ENCODE peak calls at places on chromosomes 1 and 21, in four cellular contexts. D is neural progenitor cell, L is right cardiac atrium, Q is heart right ventricle. S is an unnamed sample.

GRCh38 chr1:29164588-29164987 is 17.1 kb downstream of the SRSF4 start:
- DNase-seq in D (no peak), L (no peak), Q (no peak), S (no peak)

GRCh38 chr1:39720094-39720999 is 18.3 kb upstream of the PPIE start:
- DNase-seq in D (peak; percentile 51), L (no peak), Q (no peak), S (no peak)

GRCh38 chr1:178940022-178940765 is 69.3 kb upstream of the ANGPTL1 start:
- DNase-seq in D (no peak), L (no peak), Q (no peak), S (no peak)

GRCh38 chr1:37186246-37186756 is 152.0 kb upstream of the GRIK3 start:
- DNase-seq in D (no peak), L (no peak), Q (no peak), S (no peak)

GRCh38 chr1:16433066-16433465 is 4.2 kb downstream of the SPATA21 start:
- DNase-seq in D (no peak), L (no peak), Q (no peak), S (no peak)

GRCh38 chr1:21511579-21512522 is 2.6 kb downstream of the ALPL start:
- DNase-seq in D (no peak), L (peak; percentile 88), Q (peak; percentile 56), S (peak; percentile 77)

GRCh38 chr1:116722016-116722838 is 32.0 kb upstream of the CD2 start:
- DNase-seq in D (no peak), L (no peak), Q (no peak), S (no peak)

GRCh38 chr1:98565951-98566350 is 95.6 kb upstream of the SNX7 start:
- DNase-seq in D (peak; percentile 65), L (no peak), Q (no peak), S (no peak)

GRCh38 chr1:165851034-165851658 is 23.7 kb downstream of the UCK2 start:
- DNase-seq in D (no peak), L (no peak), Q (no peak), S (no peak)

GRCh38 chr1:23528245-23528978 is 2.6 kb downstream of the E2F2 start:
- DNase-seq in D (no peak), L (peak; percentile 92), Q (peak; percentile 69), S (peak; percentile 92)

GRCh38 chr1:12669529-12670068 is 25.7 kb downstream of the AADACL4 start:
- DNase-seq in D (no peak), L (no peak), Q (no peak), S (peak; percentile 70)

GRCh38 chr1:28129150-28129549 is 40.7 kb upstream of the EYA3 start:
- DNase-seq in D (no peak), L (no peak), Q (no peak), S (no peak)

GRCh38 chr1:163874070-163874469 is 552.3 kb downstream of the NUF2 start:
- DNase-seq in D (no peak), L (no peak), Q (no peak), S (no peak)

GRCh38 chr1:7104053-7104738 is 318.9 kb downstream of the CAMTA1 start:
- DNase-seq in D (peak; percentile 27), L (no peak), Q (no peak), S (no peak)

GRCh38 chr1:95203908-95204437 is 30.0 kb upstream of the RWDD3 start:
- DNase-seq in D (no peak), L (no peak), Q (no peak), S (no peak)

GRCh38 chr1:206685256-206685748 is 597 bp downstream of the MAPKAPK2 start:
- DNase-seq in D (peak; percentile 68), L (peak; percentile 73), Q (no peak), S (peak; percentile 58)

GRCh38 chr21:38959686-38960049 is 153.9 kb downstream of the ETS2 start:
- DNase-seq in D (no peak), L (no peak), Q (no peak), S (no peak)

DNA sequence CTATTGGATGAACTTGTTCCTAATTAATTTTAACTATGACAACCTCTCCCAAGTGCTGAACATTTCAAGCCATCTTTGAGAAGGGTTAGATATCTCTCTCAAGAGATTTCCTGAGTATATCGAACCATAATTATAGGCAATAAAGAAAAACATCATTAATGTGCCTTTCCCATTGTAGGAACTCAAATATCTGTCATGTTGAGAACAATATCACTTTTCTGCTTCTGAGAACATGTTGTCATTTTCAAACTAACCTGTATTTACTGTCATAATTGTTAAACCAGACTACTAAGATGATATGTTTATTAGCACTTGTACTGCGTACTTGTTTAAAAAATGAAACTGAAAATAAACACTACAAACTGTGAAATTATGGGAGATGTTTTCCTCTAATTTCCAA is 4.3 kb downstream of the EPS15 start:
- DNase-seq in D (no peak), L (no peak), Q (no peak), S (no peak)
- H3K27ac ChIP-seq in D (no peak overlapping the region), L (no peak overlapping the region), Q (no peak overlapping the region), S (peak overlapping the region; percentile 96)

DNA sequence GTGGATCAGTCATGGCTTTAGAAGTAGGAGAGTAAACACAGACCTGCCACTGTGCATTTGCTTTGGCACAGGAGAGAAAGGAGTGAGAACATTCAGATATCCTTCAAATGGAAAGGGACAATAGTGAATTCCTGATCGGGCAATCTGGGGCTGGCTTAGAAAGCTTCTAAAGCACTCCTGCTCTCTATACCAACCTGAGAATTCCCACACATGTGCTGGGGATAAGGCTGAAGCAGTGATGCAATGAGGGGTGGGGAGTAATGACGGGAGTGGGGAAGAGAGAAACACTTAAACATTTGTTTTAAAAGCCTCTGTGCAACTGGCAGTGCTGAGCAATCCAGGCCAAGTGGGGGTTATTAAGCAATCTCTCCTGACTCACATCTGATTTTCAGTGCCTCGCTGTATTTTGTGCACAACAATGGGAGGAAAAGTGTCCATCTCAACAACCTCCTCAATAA is 108.8 kb downstream of the KIAA0319L start:
- DNase-seq in D (no peak), L (peak; percentile 36), Q (no peak), S (no peak)
- H3K27ac ChIP-seq in D (no peak overlapping the region), L (no peak overlapping the region), Q (no peak overlapping the region), S (no peak overlapping the region)

DNA sequence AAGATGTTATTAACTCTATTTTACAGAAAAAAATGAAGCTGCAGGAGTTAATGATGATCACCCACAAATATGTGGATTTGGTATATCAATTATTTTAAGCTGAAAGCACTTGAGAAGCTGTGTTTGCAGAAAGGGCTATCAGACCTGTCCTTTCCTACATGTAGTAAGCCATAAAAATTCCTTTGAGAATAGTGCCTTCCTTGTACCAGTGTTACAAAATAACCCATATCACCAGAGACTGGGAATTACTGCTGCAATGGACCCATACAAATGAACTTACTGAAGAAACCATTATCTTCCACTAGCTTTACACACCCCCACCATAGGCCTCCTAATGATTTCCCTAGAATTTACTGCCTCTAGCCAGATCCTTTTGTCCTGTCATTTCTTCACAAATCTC is 99.2 kb upstream of the ZRANB2 start:
- DNase-seq in D (no peak), L (no peak), Q (no peak), S (no peak)
- H3K27ac ChIP-seq in D (no peak overlapping the region), L (no peak overlapping the region), Q (no peak overlapping the region), S (no peak overlapping the region)

GRCh38 chr1:211973541-211973940 is 61.8 kb downstream of the INTS7 start:
- DNase-seq in D (no peak), L (no peak), Q (no peak), S (no peak)

GRCh38 chr1:211978596-211978995 is 56.8 kb downstream of the INTS7 start:
- DNase-seq in D (no peak), L (no peak), Q (no peak), S (no peak)

DNA sequence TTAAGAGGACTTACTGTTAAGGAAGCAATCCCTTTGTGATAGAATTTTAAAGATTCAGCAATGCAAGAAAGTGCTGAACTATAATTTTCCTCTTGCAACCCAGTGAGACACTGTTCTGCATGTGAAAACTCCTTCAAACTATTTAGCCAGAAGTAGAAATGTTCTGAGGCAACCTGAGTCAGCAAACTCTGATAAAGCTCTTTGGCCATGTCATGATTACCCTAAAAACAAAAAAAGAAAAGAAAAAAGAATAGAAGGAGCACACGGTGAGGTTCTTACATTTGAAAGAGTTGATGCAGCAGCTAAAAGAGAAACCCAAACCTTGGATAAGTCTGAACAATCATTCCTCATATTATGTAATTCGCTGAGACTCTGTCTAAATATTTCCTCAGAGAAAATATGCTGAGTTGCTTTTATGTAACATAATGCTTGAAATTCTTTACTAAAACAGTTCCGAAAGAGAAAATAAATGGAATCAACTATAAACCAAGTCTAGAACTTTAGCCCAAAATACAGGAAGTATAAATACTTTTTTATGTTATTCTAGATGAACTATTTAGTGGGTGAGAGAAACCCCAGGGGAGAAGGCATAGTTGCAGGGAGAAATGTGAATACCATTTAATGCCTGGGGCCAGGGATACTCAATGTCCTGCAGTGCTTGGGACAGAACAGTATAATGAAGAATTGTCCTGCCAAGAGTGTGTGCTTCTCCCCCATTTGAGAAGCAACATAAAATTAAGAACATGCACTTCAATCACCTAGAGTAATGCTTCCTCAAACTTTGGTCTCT is 60.0 kb downstream of the INTS7 start:
- DNase-seq in D (no peak), L (no peak), Q (no peak), S (no peak)
- H3K27ac ChIP-seq in D (peak overlapping the region; percentile 67), L (no peak overlapping the region), Q (no peak overlapping the region), S (peak overlapping the region; percentile 11)